ENCODE peak calls at places on chromosomes 7 and 10, in nine cellular contexts. One of them, this sample, is unnamed.

GRCh38 chr7:139644191-139644590 is 120.7 kb downstream of the CLEC2L start:
- DNase-seq in choroid plexus epithelial cell: no peak
- DNase-seq in cardiac muscle cell: no peak
- DNase-seq in AG09319: no peak
- DNase-seq in thoracic aorta: no peak
- DNase-seq in upper lobe of left lung: no peak
- DNase-seq in ovary: no peak
- DNase-seq in stomach: no peak
- DNase-seq in PC-3: no peak
- DNase-seq in this sample: no peak

GRCh38 chr10:124532106-124532641 is 70.6 kb downstream of the LHPP start:
- DNase-seq in choroid plexus epithelial cell: peak
- DNase-seq in cardiac muscle cell: no peak
- DNase-seq in AG09319: no peak
- DNase-seq in thoracic aorta: no peak
- DNase-seq in upper lobe of left lung: no peak
- DNase-seq in ovary: no peak
- DNase-seq in stomach: no peak
- DNase-seq in PC-3: peak
- DNase-seq in this sample: no peak

GRCh38 chr7:78607099-78607498 is 808.5 kb downstream of the PHTF2 start:
- DNase-seq in choroid plexus epithelial cell: peak
- DNase-seq in cardiac muscle cell: no peak
- DNase-seq in AG09319: no peak
- DNase-seq in thoracic aorta: no peak
- DNase-seq in upper lobe of left lung: no peak
- DNase-seq in ovary: no peak
- DNase-seq in stomach: no peak
- DNase-seq in PC-3: peak
- DNase-seq in this sample: no peak

GRCh38 chr7:135111379-135111778 is 36.5 kb upstream of the TMEM140 start:
- DNase-seq in choroid plexus epithelial cell: peak
- DNase-seq in cardiac muscle cell: peak
- DNase-seq in AG09319: no peak
- DNase-seq in thoracic aorta: no peak
- DNase-seq in upper lobe of left lung: no peak
- DNase-seq in ovary: no peak
- DNase-seq in stomach: no peak
- DNase-seq in PC-3: no peak
- DNase-seq in this sample: no peak

GRCh38 chr10:1978593-1978992 is 241.3 kb upstream of the ADARB2 start:
- DNase-seq in choroid plexus epithelial cell: no peak
- DNase-seq in cardiac muscle cell: no peak
- DNase-seq in AG09319: no peak
- DNase-seq in thoracic aorta: no peak
- DNase-seq in upper lobe of left lung: no peak
- DNase-seq in ovary: no peak
- DNase-seq in stomach: no peak
- DNase-seq in PC-3: peak
- DNase-seq in this sample: no peak

GRCh38 chr7:106485919-106486318 is 175.0 kb downstream of the CCDC71L start:
- DNase-seq in choroid plexus epithelial cell: peak
- DNase-seq in cardiac muscle cell: no peak
- DNase-seq in AG09319: no peak
- DNase-seq in thoracic aorta: no peak
- DNase-seq in upper lobe of left lung: no peak
- DNase-seq in ovary: no peak
- DNase-seq in stomach: no peak
- DNase-seq in PC-3: no peak
- DNase-seq in this sample: no peak

GRCh38 chr10:44237364-44238034 is 147.4 kb downstream of the CXCL12 start:
- DNase-seq in choroid plexus epithelial cell: no peak
- DNase-seq in cardiac muscle cell: no peak
- DNase-seq in AG09319: no peak
- DNase-seq in thoracic aorta: no peak
- DNase-seq in upper lobe of left lung: no peak
- DNase-seq in ovary: no peak
- DNase-seq in stomach: no peak
- DNase-seq in PC-3: no peak
- DNase-seq in this sample: no peak

GRCh38 chr7:67413670-67414069 is 417.0 kb downstream of the TYW1 start:
- DNase-seq in choroid plexus epithelial cell: no peak
- DNase-seq in cardiac muscle cell: no peak
- DNase-seq in AG09319: no peak
- DNase-seq in thoracic aorta: no peak
- DNase-seq in upper lobe of left lung: no peak
- DNase-seq in ovary: no peak
- DNase-seq in stomach: no peak
- DNase-seq in PC-3: no peak
- DNase-seq in this sample: no peak

GRCh38 chr7:50369408-50370026 is 65.0 kb downstream of the IKZF1 start:
- DNase-seq in choroid plexus epithelial cell: peak
- DNase-seq in cardiac muscle cell: peak
- DNase-seq in AG09319: no peak
- DNase-seq in thoracic aorta: no peak
- DNase-seq in upper lobe of left lung: no peak
- DNase-seq in ovary: no peak
- DNase-seq in stomach: no peak
- DNase-seq in PC-3: peak
- DNase-seq in this sample: no peak

GRCh38 chr10:75099952-75100763 is 11.3 kb upstream of the SAMD8 start:
- DNase-seq in choroid plexus epithelial cell: peak
- DNase-seq in cardiac muscle cell: peak
- DNase-seq in AG09319: no peak
- DNase-seq in thoracic aorta: peak
- DNase-seq in upper lobe of left lung: peak
- DNase-seq in ovary: peak
- DNase-seq in stomach: peak
- DNase-seq in PC-3: peak
- DNase-seq in this sample: peak

GRCh38 chr7:106018566-106019338 is 55.7 kb downstream of the CDHR3 start:
- DNase-seq in choroid plexus epithelial cell: peak
- DNase-seq in cardiac muscle cell: peak
- DNase-seq in AG09319: no peak
- DNase-seq in thoracic aorta: no peak
- DNase-seq in upper lobe of left lung: no peak
- DNase-seq in ovary: no peak
- DNase-seq in stomach: no peak
- DNase-seq in PC-3: no peak
- DNase-seq in this sample: no peak

GRCh38 chr10:100462709-100463108 is at the start of gene WNT8B:
- DNase-seq in choroid plexus epithelial cell: no peak
- DNase-seq in cardiac muscle cell: no peak
- DNase-seq in AG09319: no peak
- DNase-seq in thoracic aorta: no peak
- DNase-seq in upper lobe of left lung: no peak
- DNase-seq in ovary: no peak
- DNase-seq in stomach: no peak
- DNase-seq in PC-3: no peak
- DNase-seq in this sample: no peak

GRCh38 chr10:72637398-72637857 is 11.5 kb upstream of the MICU1 start:
- DNase-seq in choroid plexus epithelial cell: peak
- DNase-seq in cardiac muscle cell: peak
- DNase-seq in AG09319: no peak
- DNase-seq in thoracic aorta: peak
- DNase-seq in upper lobe of left lung: peak
- DNase-seq in ovary: no peak
- DNase-seq in stomach: peak
- DNase-seq in PC-3: no peak
- DNase-seq in this sample: no peak

GRCh38 chr10:86169506-86170254 is 196.9 kb downstream of the GRID1 start:
- DNase-seq in choroid plexus epithelial cell: no peak
- DNase-seq in cardiac muscle cell: no peak
- DNase-seq in AG09319: no peak
- DNase-seq in thoracic aorta: no peak
- DNase-seq in upper lobe of left lung: no peak
- DNase-seq in ovary: no peak
- DNase-seq in stomach: no peak
- DNase-seq in PC-3: no peak
- DNase-seq in this sample: no peak

GRCh38 chr10:85213493-85213892 is 885.1 kb downstream of the CCSER2 start:
- DNase-seq in choroid plexus epithelial cell: no peak
- DNase-seq in cardiac muscle cell: no peak
- DNase-seq in AG09319: no peak
- DNase-seq in thoracic aorta: no peak
- DNase-seq in upper lobe of left lung: no peak
- DNase-seq in ovary: no peak
- DNase-seq in stomach: no peak
- DNase-seq in PC-3: no peak
- DNase-seq in this sample: no peak

GRCh38 chr7:13411641-13412040 is 577.8 kb downstream of the ETV1 start:
- DNase-seq in choroid plexus epithelial cell: no peak
- DNase-seq in cardiac muscle cell: no peak
- DNase-seq in AG09319: no peak
- DNase-seq in thoracic aorta: no peak
- DNase-seq in upper lobe of left lung: no peak
- DNase-seq in ovary: no peak
- DNase-seq in stomach: no peak
- DNase-seq in PC-3: no peak
- DNase-seq in this sample: no peak

GRCh38 chr7:29998489-29998888 is 8.9 kb upstream of the SCRN1 start:
- DNase-seq in choroid plexus epithelial cell: no peak
- DNase-seq in cardiac muscle cell: no peak
- DNase-seq in AG09319: no peak
- DNase-seq in thoracic aorta: no peak
- DNase-seq in upper lobe of left lung: no peak
- DNase-seq in ovary: no peak
- DNase-seq in stomach: no peak
- DNase-seq in PC-3: no peak
- DNase-seq in this sample: no peak

GRCh38 chr7:93883078-93883916 is 7.3 kb downstream of the TFPI2 start:
- DNase-seq in choroid plexus epithelial cell: peak
- DNase-seq in cardiac muscle cell: peak
- DNase-seq in AG09319: no peak
- DNase-seq in thoracic aorta: no peak
- DNase-seq in upper lobe of left lung: no peak
- DNase-seq in ovary: no peak
- DNase-seq in stomach: no peak
- DNase-seq in PC-3: no peak
- DNase-seq in this sample: no peak
- TF ChIP-seq CTCF in choroid plexus epithelial cell: peak
- TF ChIP-seq CTCF in cardiac muscle cell: no peak
- TF ChIP-seq CTCF in AG09319: no peak
- TF ChIP-seq CTCF in thoracic aorta: no peak
- TF ChIP-seq CTCF in upper lobe of left lung: no peak
- TF ChIP-seq CTCF in ovary: no peak
- TF ChIP-seq CTCF in stomach: no peak
- TF ChIP-seq CTCF in PC-3: no peak
- TF ChIP-seq CTCF in this sample: no peak

DNA sequence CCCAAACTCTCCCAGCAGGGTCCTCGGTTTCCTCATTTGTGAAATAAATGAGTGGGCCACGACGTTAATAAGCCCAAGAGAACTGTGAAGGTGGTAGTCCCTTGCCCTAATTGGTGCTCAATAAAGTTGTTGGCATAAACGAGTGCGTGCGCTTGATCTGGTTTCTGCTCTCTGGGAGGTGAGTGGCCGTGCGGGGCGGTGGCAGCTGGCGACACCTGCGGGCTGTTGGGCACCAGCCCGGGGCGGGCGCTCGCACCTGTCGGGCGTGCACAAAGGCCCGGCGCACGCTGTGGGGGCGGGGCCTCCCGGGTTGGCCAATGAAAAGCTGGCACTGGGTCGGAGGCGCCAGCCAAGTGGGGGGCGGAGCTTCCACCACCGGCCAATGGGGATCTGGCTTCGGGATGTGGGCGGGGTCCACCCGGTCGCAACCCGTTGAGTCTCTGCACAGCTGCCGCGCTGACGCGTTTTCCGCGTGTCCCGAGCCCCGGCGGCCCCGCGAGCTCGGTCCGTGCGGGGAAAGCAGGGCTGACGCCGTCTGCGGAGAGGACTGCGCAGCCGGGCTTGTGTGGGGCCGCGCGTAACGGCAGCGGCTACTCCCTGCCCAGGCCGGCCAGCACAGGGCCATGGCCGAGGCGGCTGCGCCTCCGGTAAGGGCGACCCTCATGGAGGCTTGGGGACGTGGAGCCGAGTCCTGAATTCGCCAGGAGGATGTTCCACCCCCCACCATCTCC is 23.0 kb downstream of the ZNF783 start:
- DNase-seq in choroid plexus epithelial cell: peak
- DNase-seq in cardiac muscle cell: peak
- DNase-seq in AG09319: peak
- DNase-seq in thoracic aorta: peak
- DNase-seq in upper lobe of left lung: peak
- DNase-seq in ovary: peak
- DNase-seq in stomach: peak
- DNase-seq in PC-3: peak
- DNase-seq in this sample: peak
- TF ChIP-seq CTCF in choroid plexus epithelial cell: no peak
- TF ChIP-seq CTCF in cardiac muscle cell: no peak
- TF ChIP-seq CTCF in AG09319: no peak
- TF ChIP-seq CTCF in thoracic aorta: no peak
- TF ChIP-seq CTCF in upper lobe of left lung: no peak
- TF ChIP-seq CTCF in ovary: no peak
- TF ChIP-seq CTCF in stomach: no peak
- TF ChIP-seq CTCF in PC-3: no peak
- TF ChIP-seq CTCF in this sample: no peak

GRCh38 chr7:149468208-149468607 is 7.3 kb upstream of the ZNF777 start:
- DNase-seq in choroid plexus epithelial cell: peak
- DNase-seq in cardiac muscle cell: peak
- DNase-seq in AG09319: no peak
- DNase-seq in thoracic aorta: no peak
- DNase-seq in upper lobe of left lung: no peak
- DNase-seq in ovary: no peak
- DNase-seq in stomach: no peak
- DNase-seq in PC-3: no peak
- DNase-seq in this sample: no peak
- TF ChIP-seq CTCF in choroid plexus epithelial cell: peak
- TF ChIP-seq CTCF in cardiac muscle cell: no peak
- TF ChIP-seq CTCF in AG09319: no peak
- TF ChIP-seq CTCF in thoracic aorta: no peak
- TF ChIP-seq CTCF in upper lobe of left lung: no peak
- TF ChIP-seq CTCF in ovary: no peak
- TF ChIP-seq CTCF in stomach: no peak
- TF ChIP-seq CTCF in PC-3: peak
- TF ChIP-seq CTCF in this sample: no peak

GRCh38 chr10:119174109-119174508 is 4.5 kb downstream of the PRDX3 start:
- DNase-seq in choroid plexus epithelial cell: no peak
- DNase-seq in cardiac muscle cell: no peak
- DNase-seq in AG09319: no peak
- DNase-seq in thoracic aorta: no peak
- DNase-seq in upper lobe of left lung: no peak
- DNase-seq in ovary: no peak
- DNase-seq in stomach: no peak
- DNase-seq in PC-3: no peak
- DNase-seq in this sample: no peak

GRCh38 chr10:119177708-119178370 is 773 bp downstream of the PRDX3 start:
- DNase-seq in choroid plexus epithelial cell: no peak
- DNase-seq in cardiac muscle cell: no peak
- DNase-seq in AG09319: no peak
- DNase-seq in thoracic aorta: no peak
- DNase-seq in upper lobe of left lung: peak
- DNase-seq in ovary: no peak
- DNase-seq in stomach: no peak
- DNase-seq in PC-3: no peak
- DNase-seq in this sample: no peak

GRCh38 chr10:119176166-119176565 is 2.4 kb downstream of the PRDX3 start:
- DNase-seq in choroid plexus epithelial cell: peak
- DNase-seq in cardiac muscle cell: peak
- DNase-seq in AG09319: no peak
- DNase-seq in thoracic aorta: no peak
- DNase-seq in upper lobe of left lung: no peak
- DNase-seq in ovary: no peak
- DNase-seq in stomach: no peak
- DNase-seq in PC-3: no peak
- DNase-seq in this sample: no peak

GRCh38 chr10:119178371-119179119 is at the start of gene PRDX3:
- DNase-seq in choroid plexus epithelial cell: peak
- DNase-seq in cardiac muscle cell: peak
- DNase-seq in AG09319: peak
- DNase-seq in thoracic aorta: peak
- DNase-seq in upper lobe of left lung: peak
- DNase-seq in ovary: peak
- DNase-seq in stomach: peak
- DNase-seq in PC-3: peak
- DNase-seq in this sample: peak
- TF ChIP-seq CTCF in choroid plexus epithelial cell: no peak
- TF ChIP-seq CTCF in cardiac muscle cell: peak
- TF ChIP-seq CTCF in AG09319: peak
- TF ChIP-seq CTCF in thoracic aorta: no peak
- TF ChIP-seq CTCF in upper lobe of left lung: peak
- TF ChIP-seq CTCF in ovary: no peak
- TF ChIP-seq CTCF in stomach: no peak
- TF ChIP-seq CTCF in PC-3: no peak
- TF ChIP-seq CTCF in this sample: no peak